ENCODE peak calls at places on chromosomes 5 and 9, in nine cellular contexts. N is mammary epithelial cell, C is hepatocyte, Q is MM.1S, X is H1, H is DND-41, O is K562, A is fibroblast of lung, Z is astrocyte. J is an unnamed sample.

GRCh38 chr9:88923653-88924284 is 67.5 kb upstream of the S1PR3 start:
- DNase-seq in N (no peak), C (no peak), Q (no peak), X (no peak), H (no peak), O (no peak), A (no peak), Z (no peak), J (no peak)

GRCh38 chr9:125674981-125675973 is 31.7 kb downstream of the MAPKAP1 start:
- DNase-seq in N (peak; percentile 65), C (peak; percentile 16), Q (no peak), X (no peak), H (no peak), O (no peak), A (peak; percentile 93), Z (peak; percentile 90), J (peak; percentile 31)

GRCh38 chr9:14027114-14027812 is 286.7 kb downstream of the NFIB start:
- DNase-seq in N (no peak), C (peak; percentile 54), Q (no peak), X (no peak), H (no peak), O (no peak), A (no peak), Z (no peak), J (no peak)

GRCh38 chr5:144356489-144356888 is 185.8 kb downstream of the KCTD16 start:
- DNase-seq in N (no peak), C (no peak), Q (no peak), X (no peak), H (no peak), O (no peak), A (no peak), Z (no peak), J (no peak)

GRCh38 chr5:54404568-54404967 is 50.9 kb upstream of the HSPB3 start:
- DNase-seq in N (peak; percentile 91), C (no peak), Q (no peak), X (no peak), H (no peak), O (no peak), A (peak; percentile 37), Z (peak; percentile 32), J (no peak)

GRCh38 chr5:96338089-96338488 is 95.0 kb downstream of the PCSK1 start:
- DNase-seq in N (no peak), C (no peak), Q (peak; percentile 38), X (no peak), H (no peak), O (no peak), A (no peak), Z (no peak), J (no peak)

GRCh38 chr5:96051401-96051830 is 89.8 kb upstream of the ELL2 start:
- DNase-seq in N (no peak), C (no peak), Q (no peak), X (no peak), H (no peak), O (no peak), A (no peak), Z (no peak), J (no peak)

GRCh38 chr5:138716456-138716924 is 36.7 kb upstream of the CTNNA1 start:
- DNase-seq in N (no peak), C (no peak), Q (no peak), X (no peak), H (no peak), O (no peak), A (peak; percentile 43), Z (peak; percentile 34), J (peak; percentile 70)

GRCh38 chr5:152140391-152140790 is 215.7 kb upstream of the GLRA1 start:
- DNase-seq in N (no peak), C (no peak), Q (no peak), X (no peak), H (no peak), O (no peak), A (no peak), Z (no peak), J (no peak)

GRCh38 chr5:83473344-83474169 is 2.0 kb downstream of the VCAN start:
- DNase-seq in N (peak; percentile 97), C (peak; percentile 96), Q (peak; percentile 78), X (peak; percentile 100), H (no peak), O (peak; percentile 76), A (peak; percentile 99), Z (peak; percentile 97), J (peak; percentile 75)

GRCh38 chr9:22111871-22112247 is 102.8 kb upstream of the CDKN2B start:
- DNase-seq in N (peak; percentile 82), C (no peak), Q (no peak), X (no peak), H (no peak), O (no peak), A (peak; percentile 95), Z (peak; percentile 96), J (no peak)

GRCh38 chr5:125476888-125477585 is 730.6 kb upstream of the ZNF608 start:
- DNase-seq in N (no peak), C (no peak), Q (no peak), X (no peak), H (no peak), O (no peak), A (peak; percentile 76), Z (peak; percentile 70), J (no peak)

GRCh38 chr5:9358961-9359686 is 186.8 kb downstream of the SEMA5A start:
- DNase-seq in N (peak; percentile 48), C (no peak), Q (no peak), X (no peak), H (no peak), O (no peak), A (peak; percentile 94), Z (peak; percentile 93), J (peak; percentile 75)

GRCh38 chr5:101531031-101531430 is 627.9 kb upstream of the ST8SIA4 start:
- DNase-seq in N (no peak), C (no peak), Q (no peak), X (no peak), H (no peak), O (no peak), A (no peak), Z (no peak), J (no peak)

GRCh38 chr9:99905833-99906402 is 536 bp upstream of the STX17 start:
- DNase-seq in N (peak; percentile 49), C (peak; percentile 13), Q (no peak), X (no peak), H (no peak), O (no peak), A (peak; percentile 6), Z (peak; percentile 1), J (peak; percentile 89)

GRCh38 chr5:154697335-154697734 is 57.8 kb upstream of the LARP1 start:
- DNase-seq in N (no peak), C (no peak), Q (no peak), X (no peak), H (no peak), O (no peak), A (peak; percentile 44), Z (no peak), J (no peak)

GRCh38 chr5:76074487-76074886 is 8.7 kb upstream of the SV2C start:
- DNase-seq in N (no peak), C (no peak), Q (peak; percentile 58), X (no peak), H (no peak), O (peak; percentile 29), A (no peak), Z (no peak), J (no peak)
- TF ChIP-seq CTCF in N (peak; percentile 57), C (peak; percentile 49), Q (peak; percentile 89), X (peak; percentile 88), H (peak; percentile 30), O (peak; percentile 67), A (no peak), Z (no peak), J (peak; percentile 37)

DNA sequence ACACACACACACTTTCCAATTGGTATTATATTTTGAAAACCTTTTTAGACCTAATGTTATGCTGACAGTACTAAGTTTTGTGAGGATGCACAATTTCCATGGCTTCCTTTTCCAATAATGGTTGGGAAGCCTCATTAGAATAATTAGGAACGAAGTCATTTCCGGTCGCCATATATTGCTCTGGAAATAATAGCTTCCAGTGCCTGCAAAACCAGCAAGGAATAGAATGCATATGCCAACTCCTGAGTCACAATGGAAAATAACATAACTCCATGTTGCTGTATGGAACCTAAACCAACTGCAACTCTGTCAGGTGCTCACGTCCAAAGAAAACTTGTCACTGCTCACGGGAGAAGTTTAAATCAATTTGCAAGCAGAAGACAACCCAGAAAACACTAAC is 222.0 kb downstream of the EBF1 start:
- DNase-seq in N (no peak), C (no peak), Q (no peak), X (no peak), H (no peak), O (no peak), A (no peak), Z (no peak), J (no peak)
- TF ChIP-seq EZH2 in N (no peak), C (no peak), Q (no peak), X (no peak), H (no peak), O (no peak), A (no peak), Z (no peak), J (no peak)

GRCh38 chr9:32843295-32843694 is 60.0 kb downstream of the TMEM215 start:
- DNase-seq in N (no peak), C (no peak), Q (no peak), X (no peak), H (no peak), O (no peak), A (no peak), Z (no peak), J (no peak)

GRCh38 chr9:32839486-32839885 is 56.1 kb downstream of the TMEM215 start:
- DNase-seq in N (no peak), C (no peak), Q (no peak), X (no peak), H (no peak), O (no peak), A (no peak), Z (no peak), J (no peak)

GRCh38 chr9:32839013-32839442 is 55.7 kb downstream of the TMEM215 start:
- DNase-seq in N (no peak), C (no peak), Q (no peak), X (no peak), H (no peak), O (no peak), A (no peak), Z (no peak), J (no peak)

GRCh38 chr9:32841314-32841713 is 58.0 kb downstream of the TMEM215 start:
- DNase-seq in N (no peak), C (no peak), Q (no peak), X (no peak), H (no peak), O (no peak), A (no peak), Z (no peak), J (no peak)

DNA sequence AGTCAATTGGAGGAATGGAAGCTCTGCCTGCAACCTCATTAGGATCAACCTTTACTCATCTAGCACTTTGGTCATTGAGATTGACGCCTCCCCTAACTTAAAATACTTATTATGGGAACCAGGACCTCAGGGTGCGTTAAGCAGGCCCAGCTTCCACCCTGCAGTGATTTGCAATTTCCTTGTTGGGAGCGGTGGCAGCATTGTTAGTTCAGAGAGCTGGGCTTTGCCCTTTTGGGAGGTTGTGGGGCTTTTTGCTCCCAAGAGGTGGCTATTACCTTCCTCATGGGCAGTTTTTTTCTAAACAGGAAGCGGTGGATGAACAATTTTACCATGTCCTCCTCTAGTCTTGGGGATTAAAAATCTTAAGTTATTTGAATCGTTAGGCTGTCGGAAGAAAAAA is 60.9 kb downstream of the TMEM215 start:
- DNase-seq in N (no peak), C (no peak), Q (no peak), X (no peak), H (no peak), O (no peak), A (no peak), Z (no peak), J (no peak)
- TF ChIP-seq CTCF in N (no peak), C (no peak), Q (no peak), X (no peak), H (no peak), O (no peak), A (no peak), Z (no peak), J (no peak)

GRCh38 chr5:32710335-32710858 is 724 bp upstream of the NPR3 start:
- DNase-seq in N (peak; percentile 30), C (peak; percentile 39), Q (no peak), X (no peak), H (no peak), O (no peak), A (peak; percentile 18), Z (no peak), J (no peak)
- TF ChIP-seq EZH2 in N (no peak), C (no peak), Q (no peak), X (peak; percentile 82), H (no peak), O (no peak), A (no peak), Z (no peak), J (no peak)

J was measured in PC-9.